ENCODE peak calls at places on chromosomes 13 and 19, in six cellular contexts. H is heart right ventricle, P is lung, R is GM12865, I is SK-N-SH, T is lower leg skin. S is an unnamed sample.

GRCh38 chr13:67229438-67230242 is 496 bp downstream of the PCDH9 start:
- DNase-seq in H (no peak), P (no peak), R (no peak), I (peak; percentile 16), T (no peak), S (no peak)

GRCh38 chr19:36916991-36917390 is 859 bp downstream of the ZNF568 start:
- DNase-seq in H (no peak), P (no peak), R (no peak), I (peak; percentile 58), T (no peak), S (peak; percentile 7)

GRCh38 chr19:45488708-45489107 is 8.1 kb downstream of the RTN2 start:
- DNase-seq in H (no peak), P (no peak), R (no peak), I (no peak), T (no peak), S (no peak)

GRCh38 chr19:752652-753517 is 2.0 kb downstream of the MISP start:
- DNase-seq in H (no peak), P (peak; percentile 64), R (no peak), I (no peak), T (no peak), S (no peak)

GRCh38 chr19:7831452-7831851 is 1.4 kb downstream of the EVI5L start:
- DNase-seq in H (no peak), P (no peak), R (no peak), I (no peak), T (no peak), S (no peak)

GRCh38 chr13:29707876-29708543 is 112.5 kb upstream of the SLC7A1 start:
- DNase-seq in H (no peak), P (no peak), R (peak; percentile 59), I (peak; percentile 41), T (no peak), S (peak; percentile 16)

GRCh38 chr13:105655046-105655445 is 880.4 kb downstream of the EFNB2 start:
- DNase-seq in H (no peak), P (no peak), R (no peak), I (no peak), T (no peak), S (peak; percentile 74)

GRCh38 chr13:106683179-106683578 is 115.2 kb upstream of the ARGLU1 start:
- DNase-seq in H (no peak), P (no peak), R (no peak), I (no peak), T (no peak), S (no peak)

GRCh38 chr13:30882996-30883766 is 22.9 kb upstream of the MEDAG start:
- DNase-seq in H (no peak), P (no peak), R (no peak), I (no peak), T (peak; percentile 57), S (no peak)

GRCh38 chr19:57803594-57804325 is 11.0 kb downstream of the ZNF552 start:
- DNase-seq in H (no peak), P (no peak), R (no peak), I (peak; percentile 68), T (no peak), S (peak; percentile 59)

GRCh38 chr19:11096210-11096841 is 7.1 kb downstream of the LDLR start:
- DNase-seq in H (peak; percentile 57), P (no peak), R (peak; percentile 89), I (no peak), T (peak; percentile 90), S (no peak)

GRCh38 chr19:36110487-36111199 is at the start of gene OVOL3:
- DNase-seq in H (no peak), P (no peak), R (no peak), I (no peak), T (no peak), S (no peak)

GRCh38 chr13:90800082-90800746 is 547.3 kb upstream of the MIR17HG start:
- DNase-seq in H (peak; percentile 48), P (no peak), R (peak; percentile 6), I (peak; percentile 59), T (no peak), S (no peak)

GRCh38 chr19:1213391-1214286 is 8.1 kb downstream of the STK11 start:
- DNase-seq in H (peak; percentile 68), P (peak; percentile 61), R (peak; percentile 74), I (peak; percentile 57), T (no peak), S (no peak)

GRCh38 chr13:19910336-19911072 is 47.1 kb upstream of the ZMYM5 start:
- DNase-seq in H (no peak), P (no peak), R (peak; percentile 8), I (no peak), T (no peak), S (no peak)

GRCh38 chr13:21742041-21742440 is 71.2 kb downstream of the FGF9 start:
- DNase-seq in H (no peak), P (no peak), R (no peak), I (no peak), T (no peak), S (no peak)

GRCh38 chr19:56689198-56689597 is 17.6 kb upstream of the ZNF835 start:
- DNase-seq in H (no peak), P (no peak), R (no peak), I (no peak), T (no peak), S (no peak)

GRCh38 chr13:31980842-31981241 is 50.7 kb upstream of the FRY start:
- DNase-seq in H (no peak), P (no peak), R (no peak), I (no peak), T (no peak), S (no peak)

GRCh38 chr19:6674868-6675305 is 4.9 kb upstream of the TNFSF14 start:
- DNase-seq in H (peak; percentile 23), P (peak; percentile 48), R (peak; percentile 93), I (no peak), T (peak; percentile 91), S (peak; percentile 47)

GRCh38 chr13:19984430-19985218 is 26.1 kb downstream of the ZMYM2 start:
- DNase-seq in H (no peak), P (no peak), R (peak; percentile 74), I (peak; percentile 20), T (no peak), S (peak; percentile 8)

GRCh38 chr13:20126460-20127262 is 34.2 kb downstream of the GJA3 start:
- DNase-seq in H (peak; percentile 48), P (no peak), R (no peak), I (no peak), T (peak; percentile 40), S (no peak)

GRCh38 chr19:42441047-42441440 is 1.7 kb downstream of the CXCL17 start:
- DNase-seq in H (no peak), P (no peak), R (no peak), I (no peak), T (no peak), S (no peak)

GRCh38 chr13:83692800-83693199 is 189.5 kb downstream of the SLITRK1 start:
- DNase-seq in H (no peak), P (no peak), R (no peak), I (no peak), T (no peak), S (no peak)

GRCh38 chr13:45138282-45138681 is 18.0 kb downstream of the GTF2F2 start:
- DNase-seq in H (no peak), P (no peak), R (no peak), I (no peak), T (no peak), S (no peak)

GRCh38 chr19:18099623-18099995 is 2.0 kb downstream of the MAST3 start:
- DNase-seq in H (no peak), P (no peak), R (no peak), I (no peak), T (no peak), S (no peak)

GRCh38 chr19:18102916-18103542 is 5.5 kb downstream of the MAST3 start:
- DNase-seq in H (no peak), P (no peak), R (no peak), I (no peak), T (no peak), S (no peak)

GRCh38 chr19:18100710-18101109 is 3.1 kb downstream of the MAST3 start:
- DNase-seq in H (no peak), P (no peak), R (no peak), I (no peak), T (no peak), S (no peak)

GRCh38 chr19:18098891-18099622 is 1.5 kb downstream of the MAST3 start:
- DNase-seq in H (no peak), P (no peak), R (peak; percentile 96), I (no peak), T (no peak), S (no peak)

GRCh38 chr19:18101268-18101667 is 3.7 kb downstream of the MAST3 start:
- DNase-seq in H (no peak), P (no peak), R (no peak), I (no peak), T (no peak), S (no peak)
- H3K4me3 ChIP-seq in H (no peak overlapping the region), P (no peak overlapping the region), R (no peak overlapping the region), I (no peak overlapping the region), T (no peak overlapping the region), S (no peak overlapping the region)

GRCh38 chr13:73681015-73681414 is 453.2 kb downstream of the KLF12 start:
- DNase-seq in H (no peak), P (no peak), R (no peak), I (no peak), T (no peak), S (no peak)

GRCh38 chr13:73672492-73672891 is 461.7 kb downstream of the KLF12 start:
- DNase-seq in H (no peak), P (no peak), R (no peak), I (no peak), T (no peak), S (no peak)

GRCh38 chr13:73676550-73677040 is 457.6 kb downstream of the KLF12 start:
- DNase-seq in H (no peak), P (no peak), R (no peak), I (no peak), T (no peak), S (no peak)

GRCh38 chr13:73673931-73674330 is 460.3 kb downstream of the KLF12 start:
- DNase-seq in H (no peak), P (no peak), R (no peak), I (no peak), T (no peak), S (no peak)

DNA sequence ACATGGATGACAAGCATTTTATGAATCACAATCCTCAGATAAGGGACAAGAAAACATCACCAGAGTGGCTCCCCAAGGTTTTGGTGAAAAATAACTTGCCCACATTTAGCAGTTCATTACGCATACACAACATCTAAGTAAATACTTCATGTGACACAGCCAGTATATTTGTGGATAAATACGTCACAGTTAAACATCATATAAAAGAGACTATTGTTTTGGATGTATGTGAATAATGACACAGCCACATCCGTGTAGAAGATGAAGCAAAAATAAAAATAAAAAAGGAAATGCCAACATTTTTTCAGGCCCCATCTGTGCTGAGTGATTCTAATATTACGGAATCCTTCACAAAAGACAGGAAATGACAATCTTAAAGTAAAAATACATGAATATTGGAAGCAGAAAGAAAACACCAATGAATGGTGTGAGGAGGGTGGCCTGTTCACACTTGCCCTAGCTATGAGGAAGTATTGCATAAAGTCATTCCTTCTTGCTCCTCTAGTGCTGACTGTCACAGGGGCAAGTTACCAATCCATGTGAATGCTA is 457.1 kb downstream of the KLF12 start:
- DNase-seq in H (no peak), P (no peak), R (no peak), I (no peak), T (no peak), S (no peak)
- H3K4me3 ChIP-seq in H (no peak overlapping the region), P (no peak overlapping the region), R (no peak overlapping the region), I (no peak overlapping the region), T (no peak overlapping the region), S (no peak overlapping the region)

GRCh38 chr19:50202962-50203280 is 501 bp upstream of the MYH14 start:
- DNase-seq in H (no peak), P (no peak), R (no peak), I (no peak), T (no peak), S (no peak)
- H3K4me3 ChIP-seq in H (peak overlapping the region; percentile 69), P (no peak overlapping the region), R (no peak overlapping the region), I (no peak overlapping the region), T (no peak overlapping the region), S (peak overlapping the region; percentile 37)

GRCh38 chr13:98301721-98302120 is 124.7 kb upstream of the RNF113B start:
- DNase-seq in H (no peak), P (no peak), R (no peak), I (no peak), T (no peak), S (no peak)
- H3K4me3 ChIP-seq in H (no peak overlapping the region), P (no peak overlapping the region), R (no peak overlapping the region), I (no peak overlapping the region), T (no peak overlapping the region), S (no peak overlapping the region)

S was measured in retinal pigment epithelial cell.